ENCODE peak calls at places on chromosomes 3 and 15, in eight cellular contexts. One of them, this sample, is unnamed.
A peak's percentile ranks its signal among the peaks of the same experiment; 100 is the strongest.

GRCh38 chr3:85933326-85933725 is 974.5 kb downstream of the CADM2 start:
- DNase-seq in caudate nucleus: no peak
- DNase-seq in WERI-Rb-1: no peak
- DNase-seq in GM23338: no peak
- DNase-seq in GM23248: no peak
- DNase-seq in heart right ventricle: no peak
- DNase-seq in RWPE1: no peak
- DNase-seq in fibroblast of lung: no peak
- DNase-seq in this sample: no peak

GRCh38 chr3:126982125-126982521 is 792 bp upstream of the PLXNA1 start:
- DNase-seq in GM23338: peak; percentile 58
- DNase-seq in fibroblast of lung: no peak
- DNase-seq in heart right ventricle: no peak
- DNase-seq in caudate nucleus: no peak
- DNase-seq in WERI-Rb-1: peak; percentile 41
- DNase-seq in GM23248: peak; percentile 58
- DNase-seq in RWPE1: no peak
- DNase-seq in this sample: no peak

GRCh38 chr3:108389361-108389760 is 93.0 kb downstream of the HHLA2 start:
- DNase-seq in fibroblast of lung: no peak
- DNase-seq in RWPE1: no peak
- DNase-seq in GM23338: no peak
- DNase-seq in heart right ventricle: no peak
- DNase-seq in caudate nucleus: no peak
- DNase-seq in GM23248: no peak
- DNase-seq in WERI-Rb-1: peak; percentile 26
- DNase-seq in this sample: no peak

GRCh38 chr3:157499342-157499963 is 3.8 kb downstream of the VEPH1 start:
- DNase-seq in RWPE1: peak; percentile 70
- DNase-seq in caudate nucleus: no peak
- DNase-seq in WERI-Rb-1: no peak
- DNase-seq in GM23248: peak; percentile 45
- DNase-seq in fibroblast of lung: no peak
- DNase-seq in heart right ventricle: no peak
- DNase-seq in GM23338: peak; percentile 96
- DNase-seq in this sample: no peak

GRCh38 chr3:101879102-101879501 is 29.8 kb downstream of the NFKBIZ start:
- DNase-seq in RWPE1: no peak
- DNase-seq in caudate nucleus: no peak
- DNase-seq in WERI-Rb-1: no peak
- DNase-seq in heart right ventricle: no peak
- DNase-seq in GM23248: no peak
- DNase-seq in GM23338: no peak
- DNase-seq in fibroblast of lung: no peak
- DNase-seq in this sample: no peak

GRCh38 chr3:196868297-196868661 is 559 bp downstream of the SENP5 start:
- DNase-seq in caudate nucleus: no peak
- DNase-seq in RWPE1: peak; percentile 18
- DNase-seq in fibroblast of lung: peak; percentile 5
- DNase-seq in GM23338: peak; percentile 56
- DNase-seq in GM23248: peak; percentile 71
- DNase-seq in heart right ventricle: peak; percentile 6
- DNase-seq in WERI-Rb-1: peak; percentile 9
- DNase-seq in this sample: no peak

GRCh38 chr3:194043516-194043915 is 92.4 kb upstream of the HES1 start:
- DNase-seq in WERI-Rb-1: no peak
- DNase-seq in GM23248: peak; percentile 80
- DNase-seq in GM23338: no peak
- DNase-seq in RWPE1: no peak
- DNase-seq in fibroblast of lung: peak; percentile 21
- DNase-seq in caudate nucleus: no peak
- DNase-seq in heart right ventricle: no peak
- DNase-seq in this sample: no peak

GRCh38 chr15:88635343-88635742 is 3.5 kb upstream of the ISG20 start:
- DNase-seq in WERI-Rb-1: no peak
- DNase-seq in fibroblast of lung: peak; percentile 74
- DNase-seq in GM23338: no peak
- DNase-seq in GM23248: no peak
- DNase-seq in heart right ventricle: no peak
- DNase-seq in caudate nucleus: no peak
- DNase-seq in RWPE1: no peak
- DNase-seq in this sample: no peak

GRCh38 chr3:51680663-51681230 is 9.7 kb downstream of the TEX264 start:
- DNase-seq in RWPE1: no peak
- DNase-seq in fibroblast of lung: no peak
- DNase-seq in WERI-Rb-1: no peak
- DNase-seq in heart right ventricle: no peak
- DNase-seq in GM23248: no peak
- DNase-seq in GM23338: no peak
- DNase-seq in caudate nucleus: no peak
- DNase-seq in this sample: no peak

GRCh38 chr3:188283347-188283746 is 129.4 kb downstream of the LPP start:
- DNase-seq in fibroblast of lung: peak; percentile 88
- DNase-seq in GM23338: no peak
- DNase-seq in caudate nucleus: no peak
- DNase-seq in RWPE1: no peak
- DNase-seq in WERI-Rb-1: no peak
- DNase-seq in GM23248: peak; percentile 30
- DNase-seq in heart right ventricle: no peak
- DNase-seq in this sample: no peak

GRCh38 chr15:31438601-31439265 is 112.1 kb downstream of the KLF13 start:
- DNase-seq in RWPE1: no peak
- DNase-seq in fibroblast of lung: no peak
- DNase-seq in GM23248: no peak
- DNase-seq in heart right ventricle: no peak
- DNase-seq in caudate nucleus: no peak
- DNase-seq in WERI-Rb-1: no peak
- DNase-seq in GM23338: no peak
- DNase-seq in this sample: no peak

GRCh38 chr3:33392703-33393125 is 47.5 kb downstream of the UBP1 start:
- DNase-seq in WERI-Rb-1: no peak
- DNase-seq in caudate nucleus: no peak
- DNase-seq in GM23248: peak; percentile 90
- DNase-seq in GM23338: no peak
- DNase-seq in heart right ventricle: no peak
- DNase-seq in RWPE1: peak; percentile 84
- DNase-seq in fibroblast of lung: peak; percentile 79
- DNase-seq in this sample: no peak

GRCh38 chr3:139540686-139541085 is 1.1 kb upstream of the RBP1 start:
- DNase-seq in fibroblast of lung: no peak
- DNase-seq in heart right ventricle: no peak
- DNase-seq in caudate nucleus: peak; percentile 68
- DNase-seq in RWPE1: no peak
- DNase-seq in GM23248: no peak
- DNase-seq in GM23338: no peak
- DNase-seq in WERI-Rb-1: no peak
- DNase-seq in this sample: no peak

GRCh38 chr15:43067717-43068461 is 37.9 kb downstream of the UBR1 start:
- DNase-seq in RWPE1: no peak
- DNase-seq in GM23338: peak; percentile 32
- DNase-seq in GM23248: peak; percentile 46
- DNase-seq in WERI-Rb-1: no peak
- DNase-seq in fibroblast of lung: peak; percentile 4
- DNase-seq in caudate nucleus: no peak
- DNase-seq in heart right ventricle: no peak
- DNase-seq in this sample: no peak

GRCh38 chr3:180335056-180335455 is 266.9 kb upstream of the TTC14 start:
- DNase-seq in GM23338: no peak
- DNase-seq in GM23248: no peak
- DNase-seq in fibroblast of lung: no peak
- DNase-seq in WERI-Rb-1: no peak
- DNase-seq in caudate nucleus: peak; percentile 1
- DNase-seq in RWPE1: no peak
- DNase-seq in heart right ventricle: no peak
- DNase-seq in this sample: peak; percentile 5

GRCh38 chr3:180341516-180341915 is 260.4 kb upstream of the TTC14 start:
- DNase-seq in fibroblast of lung: no peak
- DNase-seq in heart right ventricle: no peak
- DNase-seq in GM23338: no peak
- DNase-seq in GM23248: no peak
- DNase-seq in caudate nucleus: no peak
- DNase-seq in WERI-Rb-1: no peak
- DNase-seq in RWPE1: no peak
- DNase-seq in this sample: no peak

DNA sequence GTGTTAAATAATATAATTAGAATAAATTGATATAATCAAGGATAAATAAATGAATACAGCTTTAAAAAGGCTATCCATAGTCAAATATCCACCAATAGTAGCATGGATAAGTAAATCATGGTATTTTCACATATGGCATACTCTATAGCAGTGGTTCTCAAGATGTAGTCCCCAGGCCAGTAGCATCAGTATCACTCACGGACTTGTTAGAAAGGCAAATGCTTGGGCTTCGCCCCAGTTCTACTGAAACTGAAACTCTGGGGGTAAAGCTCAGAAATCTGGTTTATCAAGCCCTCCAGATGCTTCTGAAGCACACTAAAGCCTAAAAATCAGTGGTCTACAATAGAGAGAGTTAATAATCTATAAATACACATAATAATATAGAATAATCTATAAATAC is 261.6 kb upstream of the TTC14 start:
- DNase-seq in fibroblast of lung: no peak
- DNase-seq in caudate nucleus: no peak
- DNase-seq in GM23248: no peak
- DNase-seq in heart right ventricle: no peak
- DNase-seq in WERI-Rb-1: no peak
- DNase-seq in GM23338: no peak
- DNase-seq in RWPE1: no peak
- DNase-seq in this sample: no peak
- H3K27ac ChIP-seq in fibroblast of lung: no peak overlapping the region
- H3K27ac ChIP-seq in caudate nucleus: no peak overlapping the region
- H3K27ac ChIP-seq in GM23248: no peak overlapping the region
- H3K27ac ChIP-seq in heart right ventricle: no peak overlapping the region
- H3K27ac ChIP-seq in WERI-Rb-1: no peak overlapping the region
- H3K27ac ChIP-seq in GM23338: no peak overlapping the region
- H3K27ac ChIP-seq in RWPE1: no peak overlapping the region
- H3K27ac ChIP-seq in this sample: no peak overlapping the region

GRCh38 chr3:11570789-11571495 is 72.8 kb downstream of the VGLL4 start:
- DNase-seq in caudate nucleus: no peak
- DNase-seq in heart right ventricle: no peak
- DNase-seq in WERI-Rb-1: no peak
- DNase-seq in GM23338: no peak
- DNase-seq in fibroblast of lung: no peak
- DNase-seq in RWPE1: no peak
- DNase-seq in GM23248: peak; percentile 79
- DNase-seq in this sample: no peak

GRCh38 chr3:11567516-11568467 is 75.9 kb downstream of the VGLL4 start:
- DNase-seq in heart right ventricle: no peak
- DNase-seq in GM23338: no peak
- DNase-seq in GM23248: peak; percentile 97
- DNase-seq in RWPE1: peak; percentile 85
- DNase-seq in caudate nucleus: no peak
- DNase-seq in WERI-Rb-1: no peak
- DNase-seq in fibroblast of lung: peak; percentile 81
- DNase-seq in this sample: no peak

GRCh38 chr3:11569156-11569741 is 74.5 kb downstream of the VGLL4 start:
- DNase-seq in WERI-Rb-1: no peak
- DNase-seq in GM23248: no peak
- DNase-seq in fibroblast of lung: no peak
- DNase-seq in GM23338: no peak
- DNase-seq in RWPE1: no peak
- DNase-seq in heart right ventricle: no peak
- DNase-seq in caudate nucleus: no peak
- DNase-seq in this sample: no peak

GRCh38 chr3:11568503-11569155 is 75.1 kb downstream of the VGLL4 start:
- DNase-seq in GM23338: no peak
- DNase-seq in RWPE1: peak; percentile 82
- DNase-seq in GM23248: peak; percentile 98
- DNase-seq in WERI-Rb-1: no peak
- DNase-seq in heart right ventricle: peak; percentile 83
- DNase-seq in caudate nucleus: peak; percentile 43
- DNase-seq in fibroblast of lung: peak; percentile 88
- DNase-seq in this sample: no peak

DNA sequence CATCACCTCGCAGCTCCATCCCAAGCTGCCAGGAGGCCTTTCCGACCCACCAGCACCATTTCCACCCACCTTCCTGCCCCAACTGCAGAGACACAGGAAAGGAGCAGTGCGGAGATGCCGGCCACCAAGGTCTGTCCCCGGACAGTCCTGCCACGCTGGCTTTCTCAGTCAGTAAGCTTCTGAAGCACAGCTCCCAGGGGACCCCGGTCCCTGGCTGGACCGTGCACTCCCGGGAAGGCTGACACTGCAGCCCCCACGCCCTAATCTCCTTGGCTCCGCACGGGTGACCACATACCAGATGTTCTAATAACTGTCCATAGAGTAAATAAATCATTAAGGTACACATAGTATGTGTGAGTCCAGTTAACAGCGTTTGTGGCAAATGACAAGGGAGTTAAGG is 73.5 kb downstream of the VGLL4 start:
- DNase-seq in WERI-Rb-1: no peak
- DNase-seq in GM23248: peak; percentile 52
- DNase-seq in RWPE1: no peak
- DNase-seq in fibroblast of lung: no peak
- DNase-seq in GM23338: no peak
- DNase-seq in caudate nucleus: no peak
- DNase-seq in heart right ventricle: no peak
- DNase-seq in this sample: no peak
- H3K27ac ChIP-seq in WERI-Rb-1: no peak overlapping the region
- H3K27ac ChIP-seq in GM23248: peak overlapping the region; percentile 99
- H3K27ac ChIP-seq in RWPE1: peak overlapping the region; percentile 99
- H3K27ac ChIP-seq in fibroblast of lung: peak overlapping the region; percentile 95
- H3K27ac ChIP-seq in GM23338: no peak overlapping the region
- H3K27ac ChIP-seq in caudate nucleus: no peak overlapping the region
- H3K27ac ChIP-seq in heart right ventricle: peak overlapping the region; percentile 90
- H3K27ac ChIP-seq in this sample: peak overlapping the region; percentile 31

DNA sequence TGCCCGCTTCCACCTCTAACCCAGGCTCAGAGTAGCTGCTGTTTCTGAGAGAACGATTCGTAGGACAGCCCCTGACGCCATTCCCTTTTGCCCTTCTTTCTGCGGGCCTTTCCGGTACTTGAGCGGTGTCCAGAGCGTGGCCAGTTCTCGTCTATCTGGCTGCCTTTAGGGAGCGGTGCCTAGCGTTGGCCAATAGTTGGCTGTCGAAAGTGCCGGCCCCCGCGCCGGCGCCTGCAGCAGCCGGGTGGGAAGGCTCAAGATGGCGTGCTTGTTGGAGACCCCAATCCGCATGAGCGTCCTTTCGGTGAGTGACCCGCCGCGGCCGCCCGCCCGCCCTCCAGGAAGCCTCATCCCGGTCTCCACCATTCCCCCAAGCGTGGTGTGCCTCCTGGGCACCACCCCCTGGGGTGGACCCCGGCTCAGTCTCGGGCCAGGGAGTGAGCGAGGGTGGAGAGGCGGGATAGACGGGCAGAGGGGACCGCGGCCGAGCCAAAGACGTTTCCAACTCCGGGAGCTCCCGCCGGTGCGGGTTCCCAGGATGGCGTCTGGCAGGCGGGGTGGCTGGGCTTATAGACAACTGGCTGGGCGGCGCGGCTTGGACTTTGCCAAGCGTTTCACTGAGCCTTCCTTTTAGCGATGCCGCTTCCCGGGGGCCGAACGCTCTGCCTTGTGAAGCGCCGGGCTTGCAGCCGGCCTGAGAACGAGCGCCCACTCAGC is at the start of gene ARMC8:
- DNase-seq in GM23338: peak; percentile 81
- DNase-seq in RWPE1: peak; percentile 64
- DNase-seq in WERI-Rb-1: peak; percentile 56
- DNase-seq in fibroblast of lung: peak; percentile 91
- DNase-seq in caudate nucleus: peak; percentile 91
- DNase-seq in GM23248: peak; percentile 88
- DNase-seq in heart right ventricle: no peak
- DNase-seq in this sample: peak; percentile 91
- H3K27ac ChIP-seq in GM23338: peak within 1 kb of the TSS; percentile 95
- H3K27ac ChIP-seq in RWPE1: peak within 1 kb of the TSS; percentile 91
- H3K27ac ChIP-seq in WERI-Rb-1: peak within 1 kb of the TSS; percentile 100
- H3K27ac ChIP-seq in fibroblast of lung: peak within 1 kb of the TSS; percentile 94
- H3K27ac ChIP-seq in caudate nucleus: peak within 1 kb of the TSS; percentile 98
- H3K27ac ChIP-seq in GM23248: peak within 1 kb of the TSS; percentile 93
- H3K27ac ChIP-seq in heart right ventricle: peak within 1 kb of the TSS; percentile 95
- H3K27ac ChIP-seq in this sample: peak within 1 kb of the TSS; percentile 95

GRCh38 chr3:171792549-171792948 is 17.7 kb downstream of the PLD1 start:
- DNase-seq in RWPE1: no peak
- DNase-seq in heart right ventricle: no peak
- DNase-seq in GM23338: no peak
- DNase-seq in fibroblast of lung: no peak
- DNase-seq in caudate nucleus: no peak
- DNase-seq in WERI-Rb-1: no peak
- DNase-seq in GM23248: no peak
- DNase-seq in this sample: no peak
- H3K27ac ChIP-seq in RWPE1: peak overlapping the region; percentile 65
- H3K27ac ChIP-seq in heart right ventricle: no peak overlapping the region
- H3K27ac ChIP-seq in GM23338: no peak overlapping the region
- H3K27ac ChIP-seq in fibroblast of lung: no peak overlapping the region
- H3K27ac ChIP-seq in caudate nucleus: peak overlapping the region; percentile 68
- H3K27ac ChIP-seq in WERI-Rb-1: no peak overlapping the region
- H3K27ac ChIP-seq in GM23248: no peak overlapping the region
- H3K27ac ChIP-seq in this sample: peak overlapping the region; percentile 91